ENCODE peak calls at places on chromosome 12, in six cellular contexts. One of them, this sample, is unnamed.

GRCh38 chr12:106139422-106140141 is 828 bp upstream of the NUAK1 start:
- DNase-seq in hepatocyte: peak
- DNase-seq in CD4-positive, alpha-beta T cell: no peak
- DNase-seq in fibroblast of pulmonary artery: peak
- DNase-seq in fibroblast of mammary gland: peak
- DNase-seq in PC-3: peak
- DNase-seq in this sample: peak

GRCh38 chr12:121167232-121167820 is 34.6 kb downstream of the P2RX7 start:
- DNase-seq in hepatocyte: no peak
- DNase-seq in CD4-positive, alpha-beta T cell: no peak
- DNase-seq in fibroblast of pulmonary artery: peak
- DNase-seq in fibroblast of mammary gland: peak
- DNase-seq in PC-3: no peak
- DNase-seq in this sample: no peak

GRCh38 chr12:120468846-120469449 is 600 bp downstream of the SRSF9 start:
- DNase-seq in hepatocyte: peak
- DNase-seq in CD4-positive, alpha-beta T cell: peak
- DNase-seq in fibroblast of pulmonary artery: no peak
- DNase-seq in fibroblast of mammary gland: no peak
- DNase-seq in PC-3: no peak
- DNase-seq in this sample: peak

GRCh38 chr12:59250766-59251165 is 330.5 kb upstream of the LRIG3 start:
- DNase-seq in hepatocyte: no peak
- DNase-seq in CD4-positive, alpha-beta T cell: no peak
- DNase-seq in fibroblast of pulmonary artery: no peak
- DNase-seq in fibroblast of mammary gland: no peak
- DNase-seq in PC-3: no peak
- DNase-seq in this sample: no peak

GRCh38 chr12:4567073-4567881 is 5.3 kb downstream of the DYRK4 start:
- DNase-seq in hepatocyte: no peak
- DNase-seq in CD4-positive, alpha-beta T cell: no peak
- DNase-seq in fibroblast of pulmonary artery: no peak
- DNase-seq in fibroblast of mammary gland: no peak
- DNase-seq in PC-3: no peak
- DNase-seq in this sample: no peak

GRCh38 chr12:108729612-108730336 is 1.5 kb downstream of the CORO1C start:
- DNase-seq in hepatocyte: peak
- DNase-seq in CD4-positive, alpha-beta T cell: no peak
- DNase-seq in fibroblast of pulmonary artery: peak
- DNase-seq in fibroblast of mammary gland: peak
- DNase-seq in PC-3: peak
- DNase-seq in this sample: no peak

GRCh38 chr12:78101946-78102635 is 271.4 kb downstream of the NAV3 start:
- DNase-seq in hepatocyte: no peak
- DNase-seq in CD4-positive, alpha-beta T cell: no peak
- DNase-seq in fibroblast of pulmonary artery: no peak
- DNase-seq in fibroblast of mammary gland: no peak
- DNase-seq in PC-3: peak
- DNase-seq in this sample: no peak

GRCh38 chr12:106247731-106248176 is at the start of gene CKAP4:
- DNase-seq in hepatocyte: peak
- DNase-seq in CD4-positive, alpha-beta T cell: peak
- DNase-seq in fibroblast of pulmonary artery: peak
- DNase-seq in fibroblast of mammary gland: peak
- DNase-seq in PC-3: peak
- DNase-seq in this sample: peak

GRCh38 chr12:54251667-54252284 is 28.1 kb downstream of the CBX5 start:
- DNase-seq in hepatocyte: peak
- DNase-seq in CD4-positive, alpha-beta T cell: no peak
- DNase-seq in fibroblast of pulmonary artery: peak
- DNase-seq in fibroblast of mammary gland: peak
- DNase-seq in PC-3: peak
- DNase-seq in this sample: no peak

GRCh38 chr12:90065301-90065801 is 356.7 kb upstream of the ATP2B1 start:
- DNase-seq in hepatocyte: no peak
- DNase-seq in CD4-positive, alpha-beta T cell: no peak
- DNase-seq in fibroblast of pulmonary artery: no peak
- DNase-seq in fibroblast of mammary gland: peak
- DNase-seq in PC-3: peak
- DNase-seq in this sample: no peak

GRCh38 chr12:93895096-93895460 is 217.9 kb downstream of the CRADD start:
- DNase-seq in hepatocyte: no peak
- DNase-seq in CD4-positive, alpha-beta T cell: no peak
- DNase-seq in fibroblast of pulmonary artery: peak
- DNase-seq in fibroblast of mammary gland: peak
- DNase-seq in PC-3: no peak
- DNase-seq in this sample: no peak

GRCh38 chr12:58081488-58081887 is 140.1 kb downstream of the ATP23 start:
- DNase-seq in hepatocyte: no peak
- DNase-seq in CD4-positive, alpha-beta T cell: no peak
- DNase-seq in fibroblast of pulmonary artery: no peak
- DNase-seq in fibroblast of mammary gland: no peak
- DNase-seq in PC-3: peak
- DNase-seq in this sample: no peak

GRCh38 chr12:88998421-88998820 is 353.9 kb downstream of the DUSP6 start:
- DNase-seq in hepatocyte: no peak
- DNase-seq in CD4-positive, alpha-beta T cell: no peak
- DNase-seq in fibroblast of pulmonary artery: peak
- DNase-seq in fibroblast of mammary gland: peak
- DNase-seq in PC-3: no peak
- DNase-seq in this sample: no peak

GRCh38 chr12:5222729-5223128 is 179.1 kb downstream of the KCNA5 start:
- DNase-seq in hepatocyte: no peak
- DNase-seq in CD4-positive, alpha-beta T cell: no peak
- DNase-seq in fibroblast of pulmonary artery: no peak
- DNase-seq in fibroblast of mammary gland: no peak
- DNase-seq in PC-3: no peak
- DNase-seq in this sample: no peak

GRCh38 chr12:81626406-81626805 is 132.7 kb downstream of the PPFIA2 start:
- DNase-seq in hepatocyte: no peak
- DNase-seq in CD4-positive, alpha-beta T cell: no peak
- DNase-seq in fibroblast of pulmonary artery: no peak
- DNase-seq in fibroblast of mammary gland: no peak
- DNase-seq in PC-3: no peak
- DNase-seq in this sample: no peak

GRCh38 chr12:6533653-6534157 is 612 bp upstream of the GAPDH start:
- DNase-seq in hepatocyte: peak
- DNase-seq in CD4-positive, alpha-beta T cell: no peak
- DNase-seq in fibroblast of pulmonary artery: peak
- DNase-seq in fibroblast of mammary gland: peak
- DNase-seq in PC-3: peak
- DNase-seq in this sample: no peak

GRCh38 chr12:117472983-117473382 is 111.6 kb upstream of the NOS1 start:
- DNase-seq in hepatocyte: peak
- DNase-seq in CD4-positive, alpha-beta T cell: no peak
- DNase-seq in fibroblast of pulmonary artery: no peak
- DNase-seq in fibroblast of mammary gland: no peak
- DNase-seq in PC-3: peak
- DNase-seq in this sample: no peak

GRCh38 chr12:48977290-48978281 is 536 bp upstream of the WNT1 start:
- DNase-seq in hepatocyte: peak
- DNase-seq in CD4-positive, alpha-beta T cell: peak
- DNase-seq in fibroblast of pulmonary artery: peak
- DNase-seq in fibroblast of mammary gland: peak
- DNase-seq in PC-3: peak
- DNase-seq in this sample: peak

GRCh38 chr12:19572920-19573558 is 133.7 kb downstream of the AEBP2 start:
- DNase-seq in hepatocyte: peak
- DNase-seq in CD4-positive, alpha-beta T cell: no peak
- DNase-seq in fibroblast of pulmonary artery: peak
- DNase-seq in fibroblast of mammary gland: peak
- DNase-seq in PC-3: peak
- DNase-seq in this sample: no peak

GRCh38 chr12:19575307-19576243 is 136.3 kb downstream of the AEBP2 start:
- DNase-seq in hepatocyte: peak
- DNase-seq in CD4-positive, alpha-beta T cell: no peak
- DNase-seq in fibroblast of pulmonary artery: peak
- DNase-seq in fibroblast of mammary gland: peak
- DNase-seq in PC-3: peak
- DNase-seq in this sample: no peak

GRCh38 chr12:19576421-19576925 is 137.2 kb downstream of the AEBP2 start:
- DNase-seq in hepatocyte: no peak
- DNase-seq in CD4-positive, alpha-beta T cell: no peak
- DNase-seq in fibroblast of pulmonary artery: no peak
- DNase-seq in fibroblast of mammary gland: no peak
- DNase-seq in PC-3: no peak
- DNase-seq in this sample: no peak

GRCh38 chr12:19573866-19574265 is 134.6 kb downstream of the AEBP2 start:
- DNase-seq in hepatocyte: no peak
- DNase-seq in CD4-positive, alpha-beta T cell: no peak
- DNase-seq in fibroblast of pulmonary artery: no peak
- DNase-seq in fibroblast of mammary gland: no peak
- DNase-seq in PC-3: no peak
- DNase-seq in this sample: no peak

DNA sequence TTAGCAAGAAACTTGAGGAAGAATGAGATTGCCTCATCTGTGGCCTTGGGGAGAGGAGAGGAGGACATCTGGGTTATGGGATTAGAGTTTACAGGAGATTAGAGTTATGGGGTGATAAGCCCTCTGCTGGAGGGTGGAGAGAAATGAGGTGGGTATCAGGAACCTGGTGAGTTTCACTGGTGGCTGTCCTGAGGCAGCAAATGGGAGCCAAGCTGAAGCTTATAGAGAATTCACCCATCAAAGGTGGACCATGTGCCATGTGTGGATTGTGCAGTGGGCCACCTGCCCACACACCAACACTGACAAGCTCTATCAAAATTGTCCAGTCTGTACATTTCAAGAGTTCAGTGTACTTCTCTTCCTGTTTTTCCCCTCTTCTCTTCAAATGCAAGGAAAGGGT is 135.3 kb downstream of the AEBP2 start:
- DNase-seq in hepatocyte: no peak
- DNase-seq in CD4-positive, alpha-beta T cell: no peak
- DNase-seq in fibroblast of pulmonary artery: no peak
- DNase-seq in fibroblast of mammary gland: no peak
- DNase-seq in PC-3: no peak
- DNase-seq in this sample: no peak
- TF ChIP-seq CTCF in hepatocyte: no peak
- TF ChIP-seq CTCF in CD4-positive, alpha-beta T cell: no peak
- TF ChIP-seq CTCF in fibroblast of pulmonary artery: no peak
- TF ChIP-seq CTCF in fibroblast of mammary gland: peak
- TF ChIP-seq CTCF in PC-3: peak
- TF ChIP-seq CTCF in this sample: no peak

GRCh38 chr12:125357561-125357960 is 292.3 kb downstream of the AACS start:
- DNase-seq in hepatocyte: no peak
- DNase-seq in CD4-positive, alpha-beta T cell: no peak
- DNase-seq in fibroblast of pulmonary artery: no peak
- DNase-seq in fibroblast of mammary gland: no peak
- DNase-seq in PC-3: no peak
- DNase-seq in this sample: no peak

GRCh38 chr12:125356111-125356510 is 290.9 kb downstream of the AACS start:
- DNase-seq in hepatocyte: no peak
- DNase-seq in CD4-positive, alpha-beta T cell: no peak
- DNase-seq in fibroblast of pulmonary artery: no peak
- DNase-seq in fibroblast of mammary gland: no peak
- DNase-seq in PC-3: no peak
- DNase-seq in this sample: no peak

GRCh38 chr12:125355614-125356013 is 290.4 kb downstream of the AACS start:
- DNase-seq in hepatocyte: no peak
- DNase-seq in CD4-positive, alpha-beta T cell: no peak
- DNase-seq in fibroblast of pulmonary artery: no peak
- DNase-seq in fibroblast of mammary gland: no peak
- DNase-seq in PC-3: no peak
- DNase-seq in this sample: no peak

GRCh38 chr12:125346361-125346760 is 281.1 kb downstream of the AACS start:
- DNase-seq in hepatocyte: no peak
- DNase-seq in CD4-positive, alpha-beta T cell: no peak
- DNase-seq in fibroblast of pulmonary artery: no peak
- DNase-seq in fibroblast of mammary gland: no peak
- DNase-seq in PC-3: peak
- DNase-seq in this sample: no peak

GRCh38 chr12:125351788-125352187 is 286.6 kb downstream of the AACS start:
- DNase-seq in hepatocyte: no peak
- DNase-seq in CD4-positive, alpha-beta T cell: no peak
- DNase-seq in fibroblast of pulmonary artery: no peak
- DNase-seq in fibroblast of mammary gland: no peak
- DNase-seq in PC-3: no peak
- DNase-seq in this sample: no peak
- TF ChIP-seq CTCF in hepatocyte: no peak
- TF ChIP-seq CTCF in CD4-positive, alpha-beta T cell: no peak
- TF ChIP-seq CTCF in fibroblast of pulmonary artery: no peak
- TF ChIP-seq CTCF in fibroblast of mammary gland: no peak
- TF ChIP-seq CTCF in PC-3: peak
- TF ChIP-seq CTCF in this sample: no peak

DNA sequence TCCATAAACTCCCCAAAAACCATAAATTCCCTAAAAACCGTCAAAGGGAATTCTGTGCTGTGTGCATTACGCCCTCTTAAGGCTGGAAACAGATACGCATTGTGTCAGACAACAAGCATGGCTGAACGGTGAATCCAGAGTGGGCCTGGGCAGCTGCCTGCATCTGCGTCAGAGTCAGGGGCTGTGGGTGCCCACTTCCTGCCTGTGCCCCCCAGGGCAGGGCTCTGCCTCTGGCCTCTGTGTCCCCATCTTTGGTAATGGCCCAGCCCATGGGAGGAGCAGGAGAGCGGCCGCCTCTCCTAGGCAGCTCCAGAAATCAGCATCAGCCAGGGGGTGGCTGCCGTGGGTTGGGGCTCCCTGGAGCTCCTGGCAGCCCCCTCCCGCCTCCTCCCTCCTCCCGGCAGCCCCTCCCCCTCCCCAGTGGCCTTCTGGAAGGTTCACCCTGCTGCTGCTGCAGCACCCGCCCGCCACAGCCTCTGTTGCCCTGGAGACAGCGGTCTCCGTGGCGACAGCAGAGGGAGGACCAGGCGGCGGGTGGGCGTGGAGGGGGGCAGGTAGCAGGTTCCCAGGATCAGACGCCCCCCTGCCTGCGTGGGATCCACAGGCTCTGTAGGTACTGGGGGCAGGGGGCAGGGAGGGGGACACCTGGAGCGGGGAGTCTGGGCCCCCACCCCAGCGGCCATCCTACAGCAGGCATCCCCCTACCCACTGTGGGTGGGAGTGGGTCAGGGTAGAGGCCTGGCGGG is 5.9 kb downstream of the MMP17 start:
- DNase-seq in hepatocyte: peak
- DNase-seq in CD4-positive, alpha-beta T cell: no peak
- DNase-seq in fibroblast of pulmonary artery: peak
- DNase-seq in fibroblast of mammary gland: peak
- DNase-seq in PC-3: peak
- DNase-seq in this sample: no peak
- TF ChIP-seq CTCF in hepatocyte: peak
- TF ChIP-seq CTCF in CD4-positive, alpha-beta T cell: no peak
- TF ChIP-seq CTCF in fibroblast of pulmonary artery: peak
- TF ChIP-seq CTCF in fibroblast of mammary gland: peak
- TF ChIP-seq CTCF in PC-3: peak
- TF ChIP-seq CTCF in this sample: no peak

GRCh38 chr12:84913151-84913550 is 552 bp upstream of the SLC6A15 start:
- DNase-seq in hepatocyte: peak
- DNase-seq in CD4-positive, alpha-beta T cell: no peak
- DNase-seq in fibroblast of pulmonary artery: peak
- DNase-seq in fibroblast of mammary gland: peak
- DNase-seq in PC-3: no peak
- DNase-seq in this sample: no peak

GRCh38 chr12:84910549-84911241 is 1.9 kb downstream of the SLC6A15 start:
- DNase-seq in hepatocyte: peak
- DNase-seq in CD4-positive, alpha-beta T cell: no peak
- DNase-seq in fibroblast of pulmonary artery: peak
- DNase-seq in fibroblast of mammary gland: peak
- DNase-seq in PC-3: no peak
- DNase-seq in this sample: no peak

GRCh38 chr12:84911331-84912190 is 1.0 kb downstream of the SLC6A15 start:
- DNase-seq in hepatocyte: peak
- DNase-seq in CD4-positive, alpha-beta T cell: no peak
- DNase-seq in fibroblast of pulmonary artery: peak
- DNase-seq in fibroblast of mammary gland: peak
- DNase-seq in PC-3: peak
- DNase-seq in this sample: no peak

GRCh38 chr12:84912191-84913142 is at the start of gene SLC6A15:
- DNase-seq in hepatocyte: peak
- DNase-seq in CD4-positive, alpha-beta T cell: no peak
- DNase-seq in fibroblast of pulmonary artery: peak
- DNase-seq in fibroblast of mammary gland: peak
- DNase-seq in PC-3: no peak
- DNase-seq in this sample: no peak
- TF ChIP-seq CTCF in hepatocyte: peak
- TF ChIP-seq CTCF in CD4-positive, alpha-beta T cell: no peak
- TF ChIP-seq CTCF in fibroblast of pulmonary artery: peak
- TF ChIP-seq CTCF in fibroblast of mammary gland: peak
- TF ChIP-seq CTCF in PC-3: no peak
- TF ChIP-seq CTCF in this sample: no peak

This sample was measured in natural killer cell.